ENCODE peak calls at places on chromosomes 7 and 10, in five cellular contexts. I, T, F, A and L are unnamed samples.

GRCh38 chr7:20504060-20504459 is 111.4 kb upstream of the ABCB5 start:
- DNase-seq in I (no peak), T (no peak), F (no peak), A (no peak), L (peak; percentile 43)

GRCh38 chr10:24851595-24851994 is 100.8 kb downstream of the PRTFDC1 start:
- DNase-seq in I (no peak), T (no peak), F (no peak), A (no peak), L (no peak)

GRCh38 chr7:155874411-155874810 is 62.1 kb upstream of the SHH start:
- DNase-seq in I (no peak), T (no peak), F (no peak), A (no peak), L (peak; percentile 13)

GRCh38 chr10:12214763-12215218 is 18.8 kb downstream of the CDC123 start:
- DNase-seq in I (peak; percentile 49), T (no peak), F (peak; percentile 28), A (no peak), L (no peak)

GRCh38 chr7:143345428-143345900 is 17.0 kb downstream of the FAM131B start:
- DNase-seq in I (peak; percentile 45), T (peak; percentile 30), F (no peak), A (peak; percentile 82), L (peak; percentile 92)

GRCh38 chr7:130369110-130369711 is 11.1 kb upstream of the CPA1 start:
- DNase-seq in I (no peak), T (no peak), F (no peak), A (no peak), L (no peak)

GRCh38 chr7:18096087-18096486 is 68.4 kb upstream of the PRPS1L1 start:
- DNase-seq in I (no peak), T (no peak), F (peak; percentile 64), A (no peak), L (no peak)

GRCh38 chr10:7550038-7550437 is 116.7 kb downstream of the ITIH5 start:
- DNase-seq in I (no peak), T (no peak), F (no peak), A (no peak), L (no peak)

GRCh38 chr10:97566338-97566986 is 6.1 kb upstream of the ANKRD2 start:
- DNase-seq in I (no peak), T (no peak), F (peak; percentile 32), A (no peak), L (no peak)

GRCh38 chr10:72223743-72224101 is 7.6 kb upstream of the ASCC1 start:
- DNase-seq in I (no peak), T (no peak), F (no peak), A (no peak), L (no peak)

GRCh38 chr7:101941481-101942383 is 124.3 kb downstream of the CUX1 start:
- DNase-seq in I (no peak), T (no peak), F (peak; percentile 96), A (no peak), L (no peak)

DNA sequence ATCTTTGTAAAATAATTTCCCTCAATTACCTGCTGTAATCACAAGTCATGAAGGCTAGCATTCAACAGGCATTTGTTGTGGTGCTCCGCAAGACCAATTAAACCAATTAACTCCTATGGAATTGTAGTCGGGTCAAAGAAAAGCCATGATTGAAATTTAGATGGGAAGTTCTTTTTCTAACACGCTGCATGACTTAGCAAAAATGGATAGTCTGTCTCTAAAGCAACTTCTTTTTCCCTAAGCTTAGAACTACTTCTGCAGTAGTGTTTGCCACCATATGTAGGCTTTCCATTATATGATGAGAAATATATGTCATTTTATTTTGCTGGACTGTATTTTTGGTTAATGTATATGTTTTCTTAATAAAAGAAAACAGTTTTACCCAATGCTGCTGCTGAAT is 119.1 kb downstream of the TSPAN12 start:
- DNase-seq in I (no peak), T (no peak), F (no peak), A (no peak), L (no peak)
- TF ChIP-seq CTCF in I (no peak), T (no peak), F (no peak), A (no peak), L (no peak)

DNA sequence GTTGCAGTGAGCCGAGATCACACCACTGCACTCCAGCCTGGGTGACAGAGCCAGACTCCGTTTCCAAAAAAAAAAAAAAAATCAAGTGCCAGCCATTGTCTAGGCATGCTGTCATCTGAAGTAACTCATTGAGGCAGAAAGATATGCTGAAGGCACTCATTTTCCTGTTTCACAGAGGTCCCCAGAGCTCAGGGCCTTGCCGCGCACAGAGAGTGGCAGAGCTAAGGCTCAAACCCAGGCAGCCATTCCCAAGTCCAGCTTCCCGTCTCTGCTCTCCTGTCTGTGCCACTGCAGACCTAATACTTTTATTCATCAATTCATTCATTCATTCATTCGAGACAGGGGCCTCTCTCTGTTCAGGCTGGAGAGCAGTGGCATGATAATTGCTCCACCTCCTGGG is 3.5 kb downstream of the GRIFIN start:
- DNase-seq in I (no peak), T (no peak), F (peak; percentile 6), A (no peak), L (no peak)
- TF ChIP-seq CTCF in I (no peak), T (no peak), F (no peak), A (no peak), L (peak; percentile 37)

GRCh38 chr7:148747274-148747673 is 48.6 kb downstream of the CUL1 start:
- DNase-seq in I (no peak), T (no peak), F (no peak), A (peak; percentile 77), L (peak; percentile 92)
- TF ChIP-seq CTCF in I (no peak), T (no peak), F (no peak), A (no peak), L (peak; percentile 68)

DNA sequence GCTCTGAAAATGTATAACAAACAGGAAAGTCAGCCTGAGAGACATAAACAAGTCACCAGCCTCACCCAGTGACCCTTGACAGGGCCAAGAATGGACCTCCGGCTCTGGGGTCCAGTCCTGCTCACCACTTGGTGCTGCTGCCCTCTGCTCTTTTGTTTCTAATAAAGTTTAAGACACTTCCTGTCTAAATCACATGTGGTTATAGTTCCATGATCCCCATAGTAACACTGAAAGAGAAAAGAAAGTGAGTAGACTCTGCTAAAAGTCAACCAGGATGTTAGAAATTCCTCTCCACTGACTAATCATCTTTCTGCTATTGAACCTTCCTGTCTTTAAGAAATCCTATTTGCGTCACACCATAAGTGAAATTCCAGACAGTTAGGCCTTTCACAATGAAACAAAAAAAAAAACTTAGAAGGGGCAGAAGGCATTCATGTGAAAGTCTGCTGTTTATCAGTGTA is 179.2 kb upstream of the BET1 start:
- DNase-seq in I (no peak), T (peak; percentile 11), F (peak; percentile 95), A (no peak), L (no peak)
- TF ChIP-seq CTCF in I (no peak), T (no peak), F (no peak), A (no peak), L (no peak)

GRCh38 chr7:34385385-34385784 is 272.6 kb upstream of the NPSR1 start:
- DNase-seq in I (no peak), T (no peak), F (no peak), A (no peak), L (no peak)

GRCh38 chr7:34392972-34393371 is 265.0 kb upstream of the NPSR1 start:
- DNase-seq in I (no peak), T (no peak), F (no peak), A (no peak), L (no peak)

GRCh38 chr7:34389332-34390078 is 268.5 kb upstream of the NPSR1 start:
- DNase-seq in I (no peak), T (no peak), F (no peak), A (no peak), L (peak; percentile 29)
- TF ChIP-seq CTCF in I (no peak), T (no peak), F (no peak), A (no peak), L (peak; percentile 50)

GRCh38 chr7:110754649-110755048 is 336.3 kb upstream of the LRRN3 start:
- DNase-seq in I (no peak), T (no peak), F (no peak), A (no peak), L (no peak)

GRCh38 chr7:110764852-110765251 is 326.1 kb upstream of the LRRN3 start:
- DNase-seq in I (no peak), T (no peak), F (no peak), A (no peak), L (no peak)

GRCh38 chr7:110762514-110762913 is 328.4 kb upstream of the LRRN3 start:
- DNase-seq in I (no peak), T (no peak), F (no peak), A (no peak), L (no peak)

GRCh38 chr7:110760341-110760740 is 330.6 kb upstream of the LRRN3 start:
- DNase-seq in I (no peak), T (no peak), F (no peak), A (no peak), L (no peak)

DNA sequence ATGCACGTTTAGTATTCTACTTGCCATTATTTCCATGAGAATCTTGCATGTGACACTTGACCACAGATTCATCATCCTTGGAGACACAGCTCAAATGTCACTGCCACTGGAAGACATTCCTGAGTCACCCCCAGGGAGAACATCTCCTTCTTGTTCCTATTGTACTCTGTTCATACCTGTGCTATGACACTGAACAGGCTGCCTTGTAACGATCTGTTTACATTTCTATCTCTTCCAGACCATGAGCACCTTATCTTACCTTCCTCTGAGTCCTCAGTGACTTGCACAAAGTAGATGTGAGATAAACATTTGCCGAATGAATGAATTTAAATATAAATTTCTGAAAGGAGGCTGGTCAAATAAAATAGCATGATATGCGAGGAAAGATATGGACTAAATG is 331.9 kb upstream of the LRRN3 start:
- DNase-seq in I (no peak), T (no peak), F (peak; percentile 79), A (no peak), L (no peak)
- TF ChIP-seq CTCF in I (no peak), T (no peak), F (no peak), A (no peak), L (no peak)

DNA sequence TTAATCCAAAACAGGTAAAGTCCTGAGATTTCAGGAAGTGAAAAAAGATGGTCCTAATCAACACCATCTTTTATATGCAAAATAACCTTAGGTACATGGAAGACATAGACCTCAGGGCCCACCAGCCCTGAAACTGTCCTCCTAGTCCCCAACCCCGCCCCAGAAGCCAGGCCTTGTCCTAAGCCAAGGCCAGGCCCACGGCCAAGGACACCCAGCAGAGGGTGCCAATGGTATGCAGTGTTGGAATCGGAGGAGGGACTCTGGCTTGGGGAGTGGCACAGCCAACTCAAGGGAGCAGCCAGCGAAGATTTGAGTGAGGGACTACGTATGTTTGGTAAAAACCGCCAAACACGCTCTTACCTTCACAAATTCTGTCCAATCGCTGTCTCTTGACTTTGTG is 96.7 kb downstream of the ZRANB1 start:
- DNase-seq in I (no peak), T (peak; percentile 72), F (peak; percentile 35), A (peak; percentile 37), L (peak; percentile 66)
- TF ChIP-seq CTCF in I (no peak), T (peak; percentile 18), F (peak; percentile 31), A (no peak), L (peak; percentile 44)